ENCODE peak calls at places on chromosomes 5 and 9, in five cellular contexts. Z is fibroblast of pulmonary artery; I is activated CD8-positive, alpha-beta memory T cell treated with anti-CD3 and anti-CD28 coated beads, Interleukin-2, amount 10 ng/mL, durations not matched to agents 7 days and 5 days; C is fibroblast of the aortic adventitia; F is stimulated activated CD4-positive, alpha-beta T cell treated with anti-CD3 and anti-CD28 coated beads, Interleukin-1b, Interleukin-23, amount 100 ng/mL, for 4 hours. J is an unnamed sample.

GRCh38 chr9:112061152-112061740 is 113.9 kb downstream of the SUSD1 start:
- DNase-seq in F (no peak), C (peak), I (peak), Z (peak), J (peak)

GRCh38 chr5:158139161-158139560 is 280.2 kb upstream of the CLINT1 start:
- DNase-seq in C (peak), I (no peak), Z (no peak), F (no peak), J (no peak)

GRCh38 chr5:161420526-161420925 is 126.0 kb downstream of the GABRB2 start:
- DNase-seq in I (no peak), Z (no peak), C (no peak), F (no peak), J (no peak)

GRCh38 chr5:24642022-24642421 is 2.8 kb downstream of the CDH10 start:
- DNase-seq in I (no peak), Z (peak), C (no peak), F (no peak), J (no peak)

GRCh38 chr5:98461485-98461884 is 312.0 kb upstream of the RGMB start:
- DNase-seq in C (no peak), I (no peak), F (no peak), Z (no peak), J (no peak)

GRCh38 chr5:142280066-142281011 is 44.5 kb downstream of the SPRY4 start:
- DNase-seq in F (no peak), Z (peak), I (no peak), C (peak), J (peak)

GRCh38 chr9:124665391-124666058 is 105.6 kb downstream of the NR6A1 start:
- DNase-seq in C (no peak), I (no peak), F (no peak), Z (no peak), J (no peak)

GRCh38 chr5:143600396-143601075 is 197.1 kb upstream of the NR3C1 start:
- DNase-seq in C (peak), F (no peak), Z (peak), I (no peak), J (no peak)

GRCh38 chr5:96254980-96255681 is 177.9 kb downstream of the PCSK1 start:
- DNase-seq in I (no peak), Z (peak), C (peak), F (no peak), J (no peak)

GRCh38 chr5:43422143-43422542 is 10.0 kb upstream of the CCL28 start:
- DNase-seq in I (no peak), Z (peak), C (peak), F (no peak), J (no peak)

GRCh38 chr9:137785704-137786161 is 91.8 kb upstream of the CACNA1B start:
- DNase-seq in C (no peak), Z (no peak), I (no peak), F (no peak), J (no peak)

GRCh38 chr9:95852059-95853032 is 23.1 kb upstream of the ERCC6L2 start:
- DNase-seq in C (peak), Z (peak), I (peak), F (no peak), J (no peak)

GRCh38 chr9:79812507-79813261 is 240.9 kb downstream of the TLE4 start:
- DNase-seq in I (peak), C (peak), Z (no peak), F (no peak), J (no peak)

GRCh38 chr9:86749530-86750275 is 197.6 kb downstream of the GAS1 start:
- DNase-seq in F (no peak), I (no peak), C (peak), Z (peak), J (no peak)

J was measured in left ventricle myocardium superior.